ENCODE peak calls at places on chromosomes 12 and 14, in four cellular contexts. G is CD8-positive, alpha-beta memory T cell; V is GM18507; E is activated T-cell treated with anti-CD3 and anti-CD28 coated beads for 1 hour. C is an unnamed sample.

GRCh38 chr12:116559330-116560080 is at the start of gene MAP1LC3B2:
- DNase-seq in G (peak; percentile 69), V (peak; percentile 67), E (peak; percentile 52), C (peak; percentile 88)

GRCh38 chr14:101362529-101363260 is 198.6 kb upstream of the DIO3 start:
- DNase-seq in G (no peak), V (no peak), E (no peak), C (no peak)

GRCh38 chr14:92490239-92490959 is 23.2 kb upstream of the RIN3 start:
- DNase-seq in G (no peak), V (no peak), E (no peak), C (no peak)

GRCh38 chr12:39505025-39505424 is 62.1 kb upstream of the KIF21A start:
- DNase-seq in G (no peak), V (no peak), E (no peak), C (peak; percentile 18)

GRCh38 chr12:115308918-115309317 is 624.9 kb upstream of the TBX3 start:
- DNase-seq in G (no peak), V (no peak), E (no peak), C (no peak)

GRCh38 chr14:101819251-101819990 is 57.9 kb downstream of the PPP2R5C start:
- DNase-seq in G (peak; percentile 82), V (no peak), E (peak; percentile 50), C (no peak)

GRCh38 chr14:20662968-20663731 is 21.2 kb upstream of the RNASE4 start:
- DNase-seq in G (peak; percentile 71), V (no peak), E (peak; percentile 56), C (peak; percentile 53)

GRCh38 chr14:64440494-64440893 is 24.8 kb upstream of the AKAP5 start:
- DNase-seq in G (no peak), V (no peak), E (no peak), C (no peak)

GRCh38 chr12:19978193-19978592 is 390.1 kb upstream of the PDE3A start:
- DNase-seq in G (no peak), V (no peak), E (no peak), C (no peak)

GRCh38 chr14:61281186-61281676 is at the start of gene TMEM30B:
- DNase-seq in G (peak; percentile 17), V (no peak), E (peak; percentile 20), C (peak; percentile 98)

GRCh38 chr14:68145036-68145435 is 325.5 kb downstream of the RAD51B start:
- DNase-seq in G (no peak), V (no peak), E (no peak), C (no peak)